ENCODE peak calls at places on chromosomes 4 and X, in nine cellular contexts. G, A, U, X, Y, O, B, S and N are unnamed samples.

GRCh38 chr4:121379276-121379675 is 1.5 kb downstream of the QRFPR start:
- DNase-seq in X (no peak), U (no peak), Y (no peak), A (no peak), O (no peak), G (no peak), S (no peak), B (no peak), N (no peak)

GRCh38 chrX:106619797-106620196 is 8.0 kb downstream of the RADX start:
- DNase-seq in G (no peak), X (no peak), B (no peak), Y (no peak), A (no peak), O (no peak), S (no peak), U (no peak), N (no peak)

GRCh38 chr4:180394730-180395129 is 1848.5 kb upstream of the TENM3 start:
- DNase-seq in X (no peak), Y (no peak), B (no peak), A (no peak), U (no peak), G (no peak), S (no peak), O (no peak), N (no peak)

GRCh38 chrX:116204947-116205346 is 34.4 kb downstream of the AGTR2 start:
- DNase-seq in X (no peak), Y (no peak), G (no peak), O (peak), U (peak), A (no peak), B (no peak), S (no peak), N (no peak)

GRCh38 chrX:14673764-14674163 is 144.4 kb downstream of the GLRA2 start:
- DNase-seq in O (no peak), A (no peak), S (peak), B (no peak), X (no peak), U (no peak), G (no peak), Y (no peak), N (no peak)

GRCh38 chr4:144594471-144594986 is 51.4 kb upstream of the HHIP start:
- DNase-seq in U (no peak), B (no peak), G (no peak), A (no peak), O (no peak), X (no peak), S (no peak), Y (no peak), N (no peak)

GRCh38 chr4:26321326-26322276 is 787 bp downstream of the RBPJ start:
- DNase-seq in O (peak), B (peak), U (peak), A (peak), Y (no peak), X (peak), G (peak), S (no peak), N (no peak)

GRCh38 chr4:78661923-78662521 is 110.5 kb downstream of the ANXA3 start:
- DNase-seq in O (peak), U (no peak), G (no peak), A (no peak), X (no peak), B (no peak), S (no peak), Y (no peak), N (no peak)

GRCh38 chrX:20913760-20914159 is 460.5 kb upstream of the CNKSR2 start:
- DNase-seq in U (no peak), X (no peak), B (no peak), G (no peak), O (peak), Y (no peak), S (no peak), A (no peak), N (no peak)

GRCh38 chr4:141447761-141448160 is 188.6 kb upstream of the IL15 start:
- DNase-seq in Y (no peak), U (no peak), A (no peak), G (no peak), B (no peak), X (no peak), O (no peak), S (no peak), N (no peak)

GRCh38 chr4:99868126-99868596 is 26.1 kb downstream of the LAMTOR3 start:
- DNase-seq in Y (no peak), X (no peak), A (no peak), G (no peak), U (no peak), B (no peak), S (peak), O (peak), N (no peak)

GRCh38 chrX:54089191-54089590 is 44.9 kb upstream of the PHF8 start:
- DNase-seq in Y (no peak), A (no peak), O (no peak), U (no peak), G (no peak), X (no peak), B (no peak), S (no peak), N (no peak)

GRCh38 chrX:103861200-103861599 is 29.1 kb upstream of the RAB9B start:
- DNase-seq in Y (no peak), A (no peak), O (no peak), U (no peak), G (no peak), S (no peak), B (no peak), X (no peak), N (no peak)

GRCh38 chrX:107747596-107748161 is 27.9 kb downstream of the TSC22D3 start:
- DNase-seq in S (no peak), G (peak), O (peak), X (no peak), U (no peak), B (peak), A (no peak), Y (no peak), N (no peak)

GRCh38 chrX:118552501-118552900 is 56.9 kb downstream of the DOCK11 start:
- DNase-seq in X (no peak), A (no peak), U (no peak), B (peak), G (peak), Y (no peak), S (peak), O (no peak), N (no peak)

GRCh38 chr4:56732301-56732700 is 51.2 kb upstream of the HOPX start:
- DNase-seq in O (no peak), G (no peak), A (no peak), Y (no peak), S (no peak), B (no peak), X (no peak), U (no peak), N (no peak)

DNA sequence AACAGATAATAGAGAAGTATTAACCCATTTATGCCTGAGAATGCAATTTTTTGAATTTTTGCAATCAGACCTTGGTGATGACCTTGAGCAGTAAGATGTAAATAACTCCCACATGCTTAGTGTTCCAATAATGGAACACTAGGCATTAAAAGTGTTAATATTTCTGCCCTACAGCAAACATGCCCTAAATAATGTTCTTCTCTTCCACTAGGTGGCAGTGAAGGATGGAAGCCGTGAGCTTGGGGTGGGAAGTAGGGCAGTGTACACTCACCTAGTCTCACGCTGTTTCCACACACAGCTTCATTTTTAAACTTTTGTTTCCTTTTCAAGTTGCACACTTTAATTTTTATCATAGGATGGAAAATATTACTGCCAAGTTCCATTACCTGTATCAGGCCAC is 613.1 kb upstream of the HS3ST1 start:
- DNase-seq in Y (no peak), A (no peak), U (no peak), G (no peak), B (no peak), X (no peak), S (no peak), O (peak), N (no peak)
- TF ChIP-seq CTCF in Y (no peak), A (no peak), U (no peak), G (peak), B (peak), X (no peak), S (no peak), O (peak), N (no peak)

GRCh38 chr4:27692868-27693634 is 832.4 kb downstream of the STIM2 start:
- DNase-seq in Y (no peak), X (no peak), S (no peak), A (no peak), G (no peak), U (no peak), B (no peak), O (no peak), N (no peak)

GRCh38 chr4:27692098-27692679 is 831.5 kb downstream of the STIM2 start:
- DNase-seq in X (no peak), Y (no peak), S (peak), B (no peak), U (peak), G (no peak), O (peak), A (no peak), N (no peak)
- TF ChIP-seq CTCF in X (peak), Y (no peak), S (peak), B (peak), U (peak), G (no peak), O (peak), A (no peak), N (no peak)

GRCh38 chr4:39527296-39528055 is at the start of gene UGDH:
- DNase-seq in G (peak), Y (peak), S (peak), X (peak), O (peak), A (peak), B (peak), U (peak), N (peak)
- TF ChIP-seq CTCF in G (no peak), Y (peak), S (no peak), X (no peak), O (no peak), A (no peak), B (no peak), U (peak), N (no peak)

GRCh38 chr4:52102587-52102986 is 51.5 kb downstream of the SPATA18 start:
- DNase-seq in A (no peak), G (no peak), U (no peak), S (no peak), B (no peak), O (no peak), Y (no peak), X (no peak), N (no peak)

GRCh38 chr4:52105276-52105675 is 54.2 kb downstream of the SPATA18 start:
- DNase-seq in B (no peak), Y (no peak), G (no peak), X (no peak), A (no peak), S (no peak), O (no peak), U (no peak), N (no peak)

GRCh38 chr4:52100062-52100461 is 49.0 kb downstream of the SPATA18 start:
- DNase-seq in B (no peak), U (no peak), S (no peak), O (no peak), A (no peak), Y (no peak), X (no peak), G (no peak), N (no peak)

GRCh38 chr4:52106142-52106541 is 55.0 kb downstream of the SPATA18 start:
- DNase-seq in Y (no peak), G (no peak), A (no peak), O (no peak), B (no peak), S (no peak), X (no peak), U (no peak), N (no peak)

DNA sequence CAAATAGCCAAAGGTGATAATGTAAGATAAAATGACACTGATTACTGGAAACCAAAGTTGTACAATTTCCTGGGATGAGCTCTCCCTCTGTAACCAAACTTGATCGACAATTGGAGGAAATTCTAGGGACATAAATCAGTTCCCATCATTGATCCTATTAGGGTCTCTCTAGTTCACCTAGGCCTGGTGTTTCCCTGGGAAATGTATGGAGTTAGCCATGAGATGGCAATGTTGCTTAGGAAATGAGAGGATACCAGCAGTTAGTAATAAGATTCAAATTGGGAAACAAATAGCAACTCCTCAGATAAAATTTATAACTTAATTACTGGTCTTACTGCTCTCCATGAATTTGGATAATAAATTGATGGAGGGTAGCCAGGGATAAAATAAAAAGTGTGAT is 52.2 kb downstream of the SPATA18 start:
- DNase-seq in O (peak), B (no peak), S (no peak), Y (no peak), G (no peak), X (no peak), A (no peak), U (peak), N (no peak)
- TF ChIP-seq CTCF in O (peak), B (no peak), S (peak), Y (no peak), G (no peak), X (peak), A (no peak), U (peak), N (no peak)

DNA sequence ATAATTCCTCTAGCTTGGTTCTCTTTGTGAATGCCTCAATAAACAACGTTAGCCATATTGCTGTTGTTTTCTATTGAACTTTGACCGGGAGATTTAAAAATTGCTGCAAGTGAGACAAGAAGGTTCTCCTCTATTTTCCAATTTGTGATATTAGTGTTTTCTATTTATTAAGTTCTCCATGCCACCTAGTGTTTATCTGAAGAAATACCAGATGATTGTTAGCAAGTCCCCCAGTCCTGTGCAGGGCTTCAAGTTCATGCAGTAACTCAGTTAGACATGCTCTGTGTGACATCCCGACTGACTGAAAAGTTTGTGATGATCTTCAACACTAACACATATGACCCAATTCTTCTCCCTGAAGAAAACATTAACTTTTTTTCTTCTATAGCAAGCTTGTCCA is 31.5 kb upstream of the TFDP3 start:
- DNase-seq in Y (no peak), O (no peak), S (no peak), A (no peak), X (no peak), G (no peak), B (no peak), U (peak), N (no peak)
- TF ChIP-seq CTCF in Y (no peak), O (no peak), S (no peak), A (no peak), X (peak), G (no peak), B (no peak), U (no peak), N (no peak)